ENCODE peak calls at places on chromosomes 5 and 9, in seven cellular contexts. V, J, B, U, S, M and N are unnamed samples. For H3K9me3, the result is how much of the 10 kb centered on the place peaks cover.

GRCh38 chr9:19155106-19155999 is 28.1 kb upstream of the PLIN2 start:
- DNase-seq in M (no peak), B (no peak), V (no peak), U (no peak), J (peak), S (no peak), N (no peak)

GRCh38 chr9:130943780-130944179 is 4.7 kb upstream of the FIBCD1 start:
- DNase-seq in V (no peak), J (no peak), S (no peak), M (no peak), U (no peak), B (no peak), N (no peak)

GRCh38 chr5:151068189-151068570 is 12.7 kb downstream of the TNIP1 start:
- DNase-seq in U (no peak), M (no peak), S (no peak), B (no peak), V (no peak), J (no peak), N (no peak)

GRCh38 chr5:119439140-119439625 is 13.1 kb upstream of the HSD17B4 start:
- DNase-seq in J (no peak), S (no peak), M (no peak), B (no peak), V (no peak), U (peak), N (no peak)

GRCh38 chr9:2260401-2261306 is 245.5 kb downstream of the SMARCA2 start:
- DNase-seq in S (no peak), B (peak), U (peak), M (no peak), J (no peak), V (no peak), N (no peak)

GRCh38 chr9:37342493-37342892 is 80.0 kb upstream of the GRHPR start:
- DNase-seq in M (no peak), B (no peak), V (no peak), J (no peak), U (no peak), S (no peak), N (no peak)

GRCh38 chr5:154801083-154801482 is 45.9 kb downstream of the LARP1 start:
- DNase-seq in U (no peak), M (no peak), J (no peak), V (no peak), B (no peak), S (no peak), N (no peak)

GRCh38 chr5:98968056-98968564 is 39.3 kb upstream of the CHD1 start:
- DNase-seq in J (no peak), U (no peak), B (no peak), M (no peak), V (no peak), S (no peak), N (no peak)

GRCh38 chr5:1509346-1510085 is 14.2 kb downstream of the LPCAT1 start:
- DNase-seq in S (no peak), B (no peak), J (peak), M (peak), V (no peak), U (peak), N (no peak)

GRCh38 chr5:16489322-16489791 is 23.8 kb upstream of the ZNF622 start:
- DNase-seq in V (peak), B (peak), S (no peak), M (no peak), U (no peak), J (no peak), N (peak)

GRCh38 chr5:893137-893506 is 438 bp downstream of the TRIP13 start:
- DNase-seq in M (no peak), B (no peak), J (no peak), U (no peak), S (no peak), V (no peak), N (no peak)

GRCh38 chr9:71944754-71945409 is 33.4 kb downstream of the C9orf85 start:
- DNase-seq in S (no peak), J (no peak), U (no peak), B (peak), M (no peak), V (no peak), N (no peak)

GRCh38 chr5:134893748-134894505 is 11.0 kb upstream of the PCBD2 start:
- DNase-seq in J (no peak), B (no peak), S (no peak), U (no peak), M (no peak), V (no peak), N (no peak)

GRCh38 chr9:26744362-26744965 is 148.1 kb downstream of the CAAP1 start:
- DNase-seq in J (no peak), U (no peak), S (no peak), M (no peak), B (peak), V (no peak), N (peak)

GRCh38 chr5:124740991-124741583 is 5.4 kb downstream of the ZNF608 start:
- DNase-seq in B (no peak), M (no peak), S (no peak), U (no peak), V (no peak), J (no peak), N (no peak)

GRCh38 chr9:107251756-107252322 is 31.2 kb upstream of the RAD23B start:
- DNase-seq in U (peak), B (no peak), S (no peak), V (no peak), J (no peak), M (no peak), N (no peak)
- TF ChIP-seq POLR2AphosphoS5 in U (no peak), B (no peak), S (no peak), V (no peak), J (no peak), M (peak), N (no peak)

GRCh38 chr9:124285903-124286291 is 28.1 kb downstream of the NEK6 start:
- DNase-seq in M (no peak), U (peak), S (no peak), J (peak), V (peak), B (no peak), N (no peak)

GRCh38 chr9:124284237-124284831 is 26.6 kb downstream of the NEK6 start:
- DNase-seq in J (no peak), U (no peak), V (no peak), M (no peak), B (no peak), S (no peak), N (no peak)

GRCh38 chr9:124285490-124285889 is 27.7 kb downstream of the NEK6 start:
- DNase-seq in B (no peak), S (no peak), M (no peak), J (no peak), U (no peak), V (no peak), N (no peak)

GRCh38 chr9:124286292-124286931 is 28.7 kb downstream of the NEK6 start:
- DNase-seq in J (no peak), V (no peak), S (no peak), M (no peak), U (peak), B (peak), N (no peak)

DNA sequence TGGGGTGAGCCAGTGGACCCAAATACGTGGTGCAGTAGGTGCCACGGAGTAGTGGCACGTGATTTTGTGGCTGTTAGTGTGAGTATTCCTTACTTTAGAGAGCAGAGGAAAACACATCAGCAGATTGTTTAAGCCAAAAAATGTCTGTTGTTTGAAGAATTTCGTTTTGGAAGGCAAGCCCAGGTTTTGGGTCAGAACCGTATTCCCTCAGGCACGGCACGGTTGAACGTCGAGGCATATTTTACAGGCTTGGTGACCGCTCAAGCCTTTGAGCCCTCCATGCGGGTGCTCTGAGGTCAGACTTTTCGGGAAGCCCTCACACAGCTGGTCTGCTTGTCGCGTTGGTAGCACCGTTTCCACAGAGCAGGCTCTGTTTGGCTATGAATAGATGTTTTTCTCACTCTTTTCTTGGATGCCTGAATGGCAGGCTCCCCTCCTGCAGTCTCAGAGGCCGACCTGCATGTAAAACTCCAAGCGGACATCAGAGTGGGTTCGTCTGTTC is 27.2 kb downstream of the NEK6 start:
- DNase-seq in M (no peak), U (no peak), V (no peak), S (no peak), B (no peak), J (no peak), N (no peak)
- H3K27ac ChIP-seq in M (peak), U (peak), V (peak), S (no peak), B (no peak), J (peak), N (no peak)

GRCh38 chr9:40927851-40928802 is 200.4 kb downstream of the FOXD4L6 start:
- DNase-seq in S (no peak), B (no peak), J (no peak), M (no peak), V (no peak), U (no peak), N (no peak)
- H3K9me3 ChIP-seq in S (half or more), B (under half), J (half or more), M (half or more), V (under half), U (half or more), N (under half)

DNA sequence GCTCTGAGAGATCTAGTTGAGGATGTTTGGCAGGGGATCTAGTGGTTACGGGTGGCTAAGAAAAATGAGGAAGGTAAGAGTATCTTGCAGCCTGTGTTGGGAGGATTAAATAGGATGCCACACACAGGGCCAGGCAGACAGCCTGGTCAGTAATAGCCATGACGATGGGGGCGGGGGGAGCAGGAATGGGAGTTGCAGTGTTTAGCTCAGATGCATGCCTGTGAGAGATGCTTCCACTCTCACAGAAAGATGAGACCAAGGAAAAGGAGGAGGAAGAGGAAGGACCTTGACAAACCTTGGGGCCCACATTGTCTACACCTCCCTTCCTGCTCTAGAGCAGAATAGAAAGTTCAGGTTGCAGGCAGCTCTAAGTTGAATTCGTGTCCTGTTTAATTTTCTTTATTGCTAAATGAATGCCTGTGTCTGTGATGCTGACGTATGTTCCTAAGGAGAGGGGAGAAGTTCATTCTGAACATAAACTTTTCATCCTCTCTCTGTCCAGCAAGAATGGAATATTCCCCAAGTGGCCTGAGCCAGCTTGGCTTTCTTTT is 28.7 kb downstream of the TGFBI start:
- DNase-seq in V (no peak), B (no peak), S (no peak), M (no peak), U (no peak), J (peak), N (no peak)
- TF ChIP-seq POLR2AphosphoS5 in V (no peak), B (no peak), S (no peak), M (no peak), U (no peak), J (no peak), N (no peak)

DNA sequence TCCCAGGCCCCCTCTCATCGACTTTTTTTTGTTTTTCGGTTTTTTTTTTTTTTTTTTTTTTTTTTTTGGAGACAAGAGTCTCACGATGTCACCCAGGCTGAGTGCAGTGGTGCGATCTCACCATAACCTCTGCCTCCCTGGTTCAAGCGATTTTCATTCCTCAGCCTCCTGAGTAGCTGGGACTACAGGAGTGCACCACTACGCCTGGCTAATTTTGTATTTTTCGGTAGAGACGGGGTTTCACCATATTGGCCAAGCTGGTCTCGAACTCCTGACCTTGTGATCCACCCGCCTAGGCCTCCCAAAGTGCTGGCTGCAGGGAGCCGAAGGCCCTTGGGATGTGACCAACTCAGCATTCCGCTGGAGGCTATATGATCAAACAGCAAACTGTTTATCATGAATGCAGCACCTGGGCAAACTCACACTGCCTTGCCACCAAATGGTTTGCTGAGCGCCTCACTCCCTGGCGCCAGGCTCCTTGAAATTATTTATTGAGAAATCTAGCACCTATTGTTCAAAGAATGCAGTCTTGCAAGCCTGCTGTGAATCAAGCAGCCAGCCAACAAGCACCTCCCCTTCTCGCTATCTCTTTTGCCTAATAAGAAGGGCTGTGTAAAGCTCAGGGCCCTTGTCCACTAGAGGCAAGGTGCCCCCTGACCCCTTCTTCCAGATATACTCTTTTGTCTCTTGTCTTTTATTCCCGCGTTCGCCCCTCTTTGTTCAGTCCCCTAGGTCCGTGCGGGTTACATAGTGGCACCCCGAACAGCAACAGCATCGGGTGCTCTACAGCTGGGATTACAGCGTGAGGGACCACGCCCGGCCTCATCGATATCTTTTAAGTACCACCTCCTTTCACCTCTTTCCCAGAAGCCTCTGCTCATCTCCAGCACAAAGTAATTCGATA is 1.2 kb downstream of the RIGI start:
- DNase-seq in B (no peak), V (no peak), J (peak), M (no peak), U (peak), S (no peak), N (no peak)
- H3K27ac ChIP-seq in B (peak), V (peak), J (peak), M (peak), U (peak), S (no peak), N (no peak)

DNA sequence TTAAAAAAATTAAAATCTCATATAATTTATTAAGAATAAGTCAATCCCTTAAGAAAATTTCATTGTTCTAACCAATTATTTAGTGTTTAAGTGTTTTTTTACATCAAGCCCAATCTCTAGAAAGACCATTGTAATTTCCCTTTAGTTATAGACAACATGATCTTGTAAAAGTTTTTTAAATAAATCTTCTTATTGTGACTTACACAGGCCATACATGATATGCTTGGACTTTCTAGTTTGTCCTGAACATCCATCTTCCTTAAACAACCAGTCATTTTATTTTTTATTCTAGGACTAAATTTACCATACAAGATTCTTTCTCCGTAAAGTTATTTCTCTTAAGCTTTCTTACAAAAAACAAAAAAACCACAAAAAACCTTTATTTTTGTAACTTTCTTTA is 126.5 kb upstream of the MAST4 start:
- DNase-seq in B (peak), V (no peak), J (no peak), U (no peak), M (no peak), S (no peak), N (no peak)
- H3K9me3 ChIP-seq in B (under half), V (under half), J (under half), U (under half), M (under half), S (under half), N (under half)

GRCh38 chr9:16213781-16214515 is 656.5 kb downstream of the BNC2 start:
- DNase-seq in M (no peak), V (no peak), S (no peak), U (peak), J (no peak), B (no peak), N (no peak)
- TF ChIP-seq POLR2AphosphoS5 in M (no peak), V (no peak), S (no peak), U (peak), J (no peak), B (no peak), N (no peak)